ENCODE peak calls at places on chromosome 5, in eight cellular contexts. J, R, B, L, U, W, C and I are unnamed samples.

GRCh38 chr5:123090641-123091257 is 1.7 kb downstream of the PRDM6 start:
- DNase-seq in J (peak; percentile 50), R (no peak), B (no peak), L (no peak), U (no peak), W (no peak), C (no peak), I (no peak)

GRCh38 chr5:107149243-107149642 is 521.5 kb downstream of the EFNA5 start:
- DNase-seq in J (no peak), R (no peak), B (no peak), L (no peak), U (no peak), W (no peak), C (no peak), I (no peak)

GRCh38 chr5:33433303-33434255 is 7.2 kb upstream of the TARS1 start:
- DNase-seq in J (no peak), R (no peak), B (no peak), L (no peak), U (peak; percentile 30), W (no peak), C (no peak), I (no peak)

GRCh38 chr5:2752875-2753435 is 1.5 kb upstream of the IRX2 start:
- DNase-seq in J (peak; percentile 64), R (no peak), B (no peak), L (no peak), U (no peak), W (no peak), C (no peak), I (no peak)

GRCh38 chr5:8363133-8363532 is 494.2 kb downstream of the MTRR start:
- DNase-seq in J (no peak), R (no peak), B (no peak), L (no peak), U (peak; percentile 21), W (peak; percentile 67), C (no peak), I (no peak)

GRCh38 chr5:103346162-103346748 is 87.7 kb downstream of the MACIR start:
- DNase-seq in J (peak; percentile 53), R (no peak), B (no peak), L (no peak), U (no peak), W (no peak), C (no peak), I (no peak)

GRCh38 chr5:67015577-67016290 is 180.9 kb downstream of the CD180 start:
- DNase-seq in J (no peak), R (no peak), B (peak; percentile 32), L (no peak), U (peak; percentile 39), W (peak; percentile 91), C (no peak), I (no peak)

GRCh38 chr5:119207105-119207504 is 136.2 kb downstream of the DMXL1 start:
- DNase-seq in J (no peak), R (no peak), B (no peak), L (no peak), U (no peak), W (no peak), C (no peak), I (no peak)

GRCh38 chr5:76457685-76458491 is 54.8 kb downstream of the IQGAP2 start:
- DNase-seq in J (no peak), R (no peak), B (no peak), L (no peak), U (no peak), W (peak; percentile 19), C (no peak), I (no peak)

GRCh38 chr5:3854069-3854741 is 258.6 kb downstream of the IRX1 start:
- DNase-seq in J (no peak), R (peak; percentile 45), B (no peak), L (no peak), U (no peak), W (no peak), C (no peak), I (no peak)

GRCh38 chr5:66989286-66989685 is 207.3 kb downstream of the CD180 start:
- DNase-seq in J (peak; percentile 53), R (no peak), B (no peak), L (no peak), U (peak; percentile 27), W (peak; percentile 91), C (no peak), I (no peak)

GRCh38 chr5:7181841-7182240 is 214.1 kb upstream of the ADCY2 start:
- DNase-seq in J (no peak), R (no peak), B (no peak), L (no peak), U (no peak), W (no peak), C (no peak), I (no peak)

GRCh38 chr5:111668713-111669112 is 88.3 kb downstream of the NREP start:
- DNase-seq in J (no peak), R (no peak), B (no peak), L (no peak), U (no peak), W (no peak), C (no peak), I (no peak)

GRCh38 chr5:130337179-130337888 is 433.1 kb downstream of the CHSY3 start:
- DNase-seq in J (no peak), R (peak; percentile 10), B (no peak), L (no peak), U (peak; percentile 83), W (peak; percentile 84), C (no peak), I (no peak)

GRCh38 chr5:170809551-170809950 is 26.0 kb downstream of the GABRP start:
- DNase-seq in J (peak; percentile 52), R (no peak), B (no peak), L (no peak), U (peak; percentile 72), W (peak; percentile 56), C (no peak), I (no peak)

GRCh38 chr5:105812356-105812755 is 1858.4 kb downstream of the EFNA5 start:
- DNase-seq in J (no peak), R (no peak), B (no peak), L (no peak), U (peak; percentile 2), W (no peak), C (no peak), I (no peak)

GRCh38 chr5:4730279-4730678 is 409.9 kb upstream of the ADAMTS16 start:
- DNase-seq in J (no peak), R (no peak), B (no peak), L (no peak), U (no peak), W (no peak), C (no peak), I (no peak)

GRCh38 chr5:57692582-57693487 is 210.2 kb upstream of the ACTBL2 start:
- DNase-seq in J (peak; percentile 22), R (peak; percentile 74), B (peak; percentile 60), L (peak; percentile 79), U (peak; percentile 94), W (peak; percentile 95), C (peak; percentile 52), I (peak; percentile 84)

GRCh38 chr5:38697013-38697412 is 140.6 kb upstream of the LIFR start:
- DNase-seq in J (peak; percentile 28), R (no peak), B (no peak), L (no peak), U (peak; percentile 73), W (peak; percentile 56), C (no peak), I (no peak)

GRCh38 chr5:5418764-5419163 is 3.7 kb upstream of the ICE1 start:
- DNase-seq in J (no peak), R (no peak), B (no peak), L (no peak), U (no peak), W (no peak), C (no peak), I (no peak)

GRCh38 chr5:34655354-34655991 is 655 bp upstream of the RAI14 start:
- DNase-seq in J (peak; percentile 59), R (peak; percentile 38), B (peak; percentile 57), L (no peak), U (peak; percentile 80), W (peak; percentile 91), C (peak; percentile 19), I (no peak)

GRCh38 chr5:145739824-145740223 is 95.3 kb downstream of the PRELID2 start:
- DNase-seq in J (no peak), R (no peak), B (no peak), L (no peak), U (no peak), W (no peak), C (no peak), I (no peak)
- TF ChIP-seq CTCF in J (no peak), R (no peak), B (no peak), L (no peak), U (no peak), W (no peak), C (no peak), I (no peak)

DNA sequence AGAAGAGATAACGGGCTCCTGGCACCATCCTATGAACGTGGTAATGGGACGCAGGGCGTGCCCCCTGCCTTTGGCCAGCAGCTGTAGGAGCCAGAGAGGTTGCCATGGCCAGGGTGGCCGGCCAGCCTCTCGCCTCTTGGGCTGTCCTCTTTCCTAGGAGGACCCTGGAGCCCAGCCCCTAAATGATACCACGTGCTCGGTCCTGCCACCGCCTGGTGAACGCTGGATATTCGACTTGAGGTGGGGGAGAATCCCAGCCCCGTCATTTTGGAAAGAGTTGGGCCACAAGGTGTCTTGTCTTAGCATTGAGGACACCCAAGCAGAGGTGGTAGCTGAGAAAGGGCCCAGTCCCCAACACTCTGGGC is 391 bp upstream of the NRG2 start:
- DNase-seq in J (peak; percentile 77), R (no peak), B (no peak), L (no peak), U (no peak), W (no peak), C (no peak), I (no peak)
- H3K27ac ChIP-seq in J (no peak overlapping the region), R (peak overlapping the region; percentile 89), B (no peak overlapping the region), L (no peak overlapping the region), U (no peak overlapping the region), W (no peak overlapping the region), C (no peak overlapping the region), I (peak overlapping the region; percentile 89)

DNA sequence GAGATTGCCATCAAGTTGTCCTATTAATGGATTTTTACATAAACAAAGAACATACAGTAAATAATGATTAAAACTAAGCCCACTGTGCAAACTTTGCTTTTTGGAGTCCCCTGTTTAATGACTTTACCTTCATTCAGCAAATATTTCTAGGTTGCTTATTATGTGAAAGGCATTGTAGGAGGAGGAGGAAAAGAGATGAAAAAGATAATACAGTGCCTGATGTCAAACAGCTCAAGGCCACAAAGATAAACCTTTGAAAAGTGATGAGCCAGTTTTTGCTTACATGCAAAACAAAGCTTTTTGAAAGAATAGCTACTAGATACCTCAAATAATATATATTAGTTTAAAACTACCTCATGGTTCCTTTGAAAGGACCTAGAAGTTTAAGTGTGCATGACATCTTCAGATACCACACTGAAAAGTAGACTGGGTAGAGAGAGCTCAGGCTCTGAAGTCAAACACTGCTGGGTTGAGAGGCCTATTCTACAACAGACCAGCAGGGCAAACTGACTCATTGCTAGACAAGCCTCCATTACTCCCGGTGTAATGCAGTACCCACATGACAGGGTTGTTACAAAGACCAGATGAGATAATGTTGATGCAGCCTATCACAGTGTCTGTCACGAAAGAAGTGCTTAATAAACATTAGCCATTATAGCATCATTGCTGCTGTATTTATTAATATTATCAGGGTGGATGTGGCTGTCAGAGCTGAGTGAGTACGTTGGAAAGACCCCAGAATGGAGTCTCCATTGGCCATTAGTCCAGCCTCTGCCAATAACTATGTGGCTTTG is 11.8 kb downstream of the DEPDC1B start:
- DNase-seq in J (peak; percentile 31), R (no peak), B (no peak), L (no peak), U (peak; percentile 69), W (peak; percentile 50), C (no peak), I (no peak)
- TF ChIP-seq CTCF in J (peak; percentile 36), R (no peak), B (no peak), L (no peak), U (peak; percentile 53), W (peak; percentile 40), C (no peak), I (no peak)

GRCh38 chr5:14190194-14191164 is 47.3 kb downstream of the TRIO start:
- DNase-seq in J (no peak), R (no peak), B (no peak), L (no peak), U (peak; percentile 97), W (peak; percentile 100), C (no peak), I (peak; percentile 66)
- H3K27ac ChIP-seq in J (no peak overlapping the region), R (peak overlapping the region; percentile 68), B (peak overlapping the region; percentile 56), L (no peak overlapping the region), U (peak overlapping the region; percentile 79), W (peak overlapping the region; percentile 90), C (no peak overlapping the region), I (peak overlapping the region; percentile 87)